ENCODE peak calls at places on chromosomes 11 and 22, in seven cellular contexts. Q, G, X, P, S, T and Z are unnamed samples.

GRCh38 chr11:57458060-57458409 is 2.3 kb upstream of the RTN4RL2 start:
- DNase-seq in Q (no peak), G (no peak), X (no peak), P (no peak), S (no peak), T (no peak), Z (no peak)

GRCh38 chr11:38950882-38951281 is 2352.8 kb upstream of the RAG2 start:
- DNase-seq in Q (no peak), G (no peak), X (no peak), P (no peak), S (no peak), T (no peak), Z (no peak)

GRCh38 chr22:22015631-22016030 is 33.0 kb upstream of the TOP3B start:
- DNase-seq in Q (no peak), G (no peak), X (no peak), P (no peak), S (no peak), T (no peak), Z (no peak)

GRCh38 chr22:37764622-37765021 is 43.1 kb upstream of the GCAT start:
- DNase-seq in Q (no peak), G (no peak), X (no peak), P (no peak), S (no peak), T (no peak), Z (no peak)

GRCh38 chr11:23688835-23689234 is 808.0 kb upstream of the LUZP2 start:
- DNase-seq in Q (peak), G (no peak), X (no peak), P (no peak), S (no peak), T (peak), Z (no peak)

GRCh38 chr11:95335989-95336388 is 105.0 kb upstream of the SESN3 start:
- DNase-seq in Q (no peak), G (no peak), X (no peak), P (no peak), S (no peak), T (no peak), Z (no peak)

GRCh38 chr11:119205080-119205479 is 1.1 kb upstream of the CBL start:
- DNase-seq in Q (no peak), G (no peak), X (no peak), P (no peak), S (no peak), T (no peak), Z (no peak)

GRCh38 chr11:125241104-125241503 is 76.6 kb downstream of the PKNOX2 start:
- DNase-seq in Q (no peak), G (no peak), X (no peak), P (no peak), S (no peak), T (no peak), Z (no peak)

GRCh38 chr11:120147950-120148270 is 10.0 kb upstream of the TRIM29 start:
- DNase-seq in Q (no peak), G (no peak), X (no peak), P (no peak), S (no peak), T (no peak), Z (peak)

GRCh38 chr11:83600656-83601055 is 314.5 kb upstream of the CCDC90B start:
- DNase-seq in Q (no peak), G (no peak), X (no peak), P (no peak), S (no peak), T (no peak), Z (no peak)

DNA sequence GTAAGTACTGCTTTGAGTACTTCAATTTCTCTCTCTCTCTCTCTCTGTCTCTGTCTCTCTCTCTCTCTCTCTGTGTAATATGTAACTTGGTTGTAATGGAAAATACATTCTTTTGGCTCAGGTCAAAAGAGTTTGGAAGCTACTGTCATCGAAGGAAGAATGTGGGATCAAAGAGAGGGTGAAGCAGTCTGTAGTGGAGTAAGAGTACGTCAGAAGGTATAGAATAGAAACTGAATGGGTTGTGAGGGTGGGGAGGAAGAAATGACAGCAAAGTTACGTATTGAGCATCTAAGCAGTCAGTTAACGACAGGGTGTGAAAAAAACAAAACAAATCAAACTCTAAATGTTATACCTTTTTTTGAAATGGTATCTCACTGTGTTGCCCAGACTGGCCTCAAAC is 10.0 kb downstream of the NCAM1 start:
- DNase-seq in Q (no peak), G (no peak), X (no peak), P (no peak), S (no peak), T (no peak), Z (no peak)
- H3K4me3 ChIP-seq in Q (no peak), G (no peak), X (no peak), P (no peak), S (no peak), T (no peak), Z (no peak)

DNA sequence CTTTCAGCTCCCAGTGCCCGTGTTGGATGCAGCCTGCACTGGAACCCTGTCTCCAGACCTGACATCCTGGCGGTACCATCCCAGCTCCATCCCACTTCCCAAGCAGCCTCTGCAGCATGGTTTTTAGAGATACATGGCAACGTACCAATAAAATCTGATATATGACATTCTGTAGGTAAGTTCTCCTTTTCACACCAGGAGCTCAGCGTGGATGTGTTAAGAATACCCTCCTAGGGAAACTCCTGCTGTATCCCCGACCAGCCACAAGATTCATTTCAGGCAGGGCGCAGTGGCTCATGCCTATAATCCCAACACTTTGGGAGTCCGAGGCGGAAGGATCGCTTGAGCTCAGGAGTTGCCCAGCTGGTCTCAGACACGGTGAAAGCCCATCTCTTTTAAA is 15.4 kb downstream of the APOL5 start:
- DNase-seq in Q (no peak), G (no peak), X (no peak), P (no peak), S (no peak), T (no peak), Z (no peak)
- TF ChIP-seq CTCF in Q (no peak), G (no peak), X (no peak), P (no peak), S (no peak), T (no peak), Z (no peak)

DNA sequence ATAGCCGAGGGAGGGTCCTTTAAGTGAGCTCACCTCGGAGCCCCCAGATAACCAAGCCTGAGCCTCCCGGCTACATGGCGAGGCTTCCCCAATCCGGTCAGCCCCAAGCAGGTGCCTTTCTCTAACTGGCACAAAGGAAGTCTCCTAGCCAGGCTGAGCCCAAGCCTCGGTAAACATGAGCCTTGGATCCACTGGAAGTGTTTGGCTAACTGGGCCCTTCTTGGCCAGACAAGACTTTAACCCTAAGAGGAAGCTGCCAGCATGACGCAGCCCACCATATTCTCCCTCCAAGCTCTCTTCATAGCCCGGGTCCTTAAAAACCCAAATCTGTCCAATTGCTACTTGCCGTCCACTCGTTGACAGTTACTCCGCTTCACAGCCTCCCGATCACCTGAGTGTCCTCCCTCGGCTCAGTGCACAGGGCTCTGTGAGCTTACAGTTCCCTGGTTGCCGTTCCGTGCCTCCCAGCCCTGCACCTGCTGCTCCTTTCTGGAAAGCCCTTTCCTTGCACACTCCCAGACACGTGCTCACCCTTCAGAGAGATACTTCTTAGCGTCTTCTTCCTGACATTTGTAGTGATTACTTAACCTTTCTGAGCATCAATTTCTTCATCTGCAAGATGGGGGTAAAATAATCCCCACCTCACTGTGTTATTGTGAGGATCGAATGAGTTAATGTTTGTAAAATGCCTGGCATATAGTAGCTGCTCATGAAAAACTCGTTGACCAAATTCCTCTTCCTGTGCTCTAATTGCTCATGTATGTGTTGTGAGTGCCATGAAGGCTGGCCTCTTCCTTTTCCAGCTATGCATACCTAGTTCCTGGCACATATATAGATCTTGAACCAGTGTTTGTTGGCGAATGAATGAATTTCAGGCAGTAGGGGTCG is 25.6 kb downstream of the TXN2 start:
- DNase-seq in Q (no peak), G (no peak), X (no peak), P (no peak), S (no peak), T (no peak), Z (no peak)
- H3K4me3 ChIP-seq in Q (no peak), G (peak), X (no peak), P (peak), S (peak), T (no peak), Z (peak)

GRCh38 chr11:75492181-75492820 is 33.4 kb downstream of the GDPD5 start:
- DNase-seq in Q (peak), G (no peak), X (peak), P (no peak), S (no peak), T (no peak), Z (peak)

GRCh38 chr11:75499423-75500305 is 26.1 kb downstream of the GDPD5 start:
- DNase-seq in Q (peak), G (peak), X (peak), P (no peak), S (no peak), T (peak), Z (peak)

GRCh38 chr11:75497788-75498404 is 27.8 kb downstream of the GDPD5 start:
- DNase-seq in Q (no peak), G (no peak), X (no peak), P (no peak), S (no peak), T (peak), Z (no peak)

GRCh38 chr11:75498556-75499255 is 27.0 kb downstream of the GDPD5 start:
- DNase-seq in Q (peak), G (no peak), X (no peak), P (no peak), S (no peak), T (peak), Z (no peak)

GRCh38 chr11:75495749-75496641 is 29.7 kb downstream of the GDPD5 start:
- DNase-seq in Q (no peak), G (no peak), X (no peak), P (peak), S (no peak), T (no peak), Z (no peak)
- TF ChIP-seq CTCF in Q (peak), G (peak), X (no peak), P (peak), S (no peak), T (no peak), Z (no peak)